ENCODE peak calls at places on chromosomes 3 and 15, in six cellular contexts. Z is Peyer's patch, I is left ventricle myocardium inferior, A is tibial artery, G is heart left ventricle, R is sigmoid colon. V is an unnamed sample.

GRCh38 chr3:176872771-176873209 is 324.5 kb downstream of the TBL1XR1 start:
- DNase-seq in A (no peak), R (no peak), Z (peak; percentile 34), G (no peak), I (no peak), V (no peak)

GRCh38 chr3:117752984-117753717 is 1043.6 kb downstream of the TUSC7 start:
- DNase-seq in Z (no peak), I (no peak), A (no peak), G (no peak), R (no peak), V (no peak)

GRCh38 chr15:32844118-32844711 is 126.4 kb downstream of the GREM1 start:
- DNase-seq in Z (no peak), G (no peak), A (no peak), R (no peak), I (no peak), V (no peak)

GRCh38 chr3:72165337-72165736 is 380.4 kb upstream of the PROK2 start:
- DNase-seq in Z (no peak), A (no peak), R (no peak), I (no peak), G (no peak), V (no peak)

GRCh38 chr15:28106294-28107110 is 7.4 kb upstream of the OCA2 start:
- DNase-seq in Z (no peak), A (no peak), G (no peak), R (peak; percentile 62), I (no peak), V (no peak)

GRCh38 chr15:74432271-74432967 is 1.3 kb downstream of the SEMA7A start:
- DNase-seq in I (no peak), G (no peak), Z (no peak), R (no peak), A (no peak), V (no peak)

GRCh38 chr3:32226875-32227500 is 11.5 kb upstream of the CMTM8 start:
- DNase-seq in R (no peak), I (no peak), A (no peak), G (no peak), Z (no peak), V (no peak)

GRCh38 chr3:171936231-171936841 is 93.2 kb downstream of the TMEM212 start:
- DNase-seq in A (no peak), Z (no peak), I (no peak), G (no peak), R (no peak), V (no peak)

GRCh38 chr3:197205265-197205664 is 93.1 kb downstream of the DLG1 start:
- DNase-seq in Z (no peak), G (no peak), R (no peak), I (no peak), A (no peak), V (no peak)

GRCh38 chr15:57667171-57667924 is 39.2 kb upstream of the POLR2M start:
- DNase-seq in A (no peak), G (no peak), R (no peak), Z (no peak), I (no peak), V (no peak)

GRCh38 chr15:35784745-35785144 is 238.8 kb upstream of the DPH6 start:
- DNase-seq in I (no peak), R (no peak), Z (no peak), A (no peak), G (no peak), V (no peak)

GRCh38 chr3:159762981-159763465 is 225.6 kb upstream of the IL12A start:
- DNase-seq in R (peak; percentile 92), G (peak; percentile 81), I (peak; percentile 65), A (peak; percentile 93), Z (no peak), V (peak; percentile 59)

GRCh38 chr3:51935886-51936755 is 5.6 kb downstream of the RRP9 start:
- DNase-seq in Z (no peak), G (no peak), A (peak; percentile 35), R (peak; percentile 50), I (no peak), V (no peak)

GRCh38 chr15:87816811-87817210 is 439.7 kb downstream of the NTRK3 start:
- DNase-seq in A (no peak), R (no peak), G (no peak), I (no peak), Z (no peak), V (no peak)

DNA sequence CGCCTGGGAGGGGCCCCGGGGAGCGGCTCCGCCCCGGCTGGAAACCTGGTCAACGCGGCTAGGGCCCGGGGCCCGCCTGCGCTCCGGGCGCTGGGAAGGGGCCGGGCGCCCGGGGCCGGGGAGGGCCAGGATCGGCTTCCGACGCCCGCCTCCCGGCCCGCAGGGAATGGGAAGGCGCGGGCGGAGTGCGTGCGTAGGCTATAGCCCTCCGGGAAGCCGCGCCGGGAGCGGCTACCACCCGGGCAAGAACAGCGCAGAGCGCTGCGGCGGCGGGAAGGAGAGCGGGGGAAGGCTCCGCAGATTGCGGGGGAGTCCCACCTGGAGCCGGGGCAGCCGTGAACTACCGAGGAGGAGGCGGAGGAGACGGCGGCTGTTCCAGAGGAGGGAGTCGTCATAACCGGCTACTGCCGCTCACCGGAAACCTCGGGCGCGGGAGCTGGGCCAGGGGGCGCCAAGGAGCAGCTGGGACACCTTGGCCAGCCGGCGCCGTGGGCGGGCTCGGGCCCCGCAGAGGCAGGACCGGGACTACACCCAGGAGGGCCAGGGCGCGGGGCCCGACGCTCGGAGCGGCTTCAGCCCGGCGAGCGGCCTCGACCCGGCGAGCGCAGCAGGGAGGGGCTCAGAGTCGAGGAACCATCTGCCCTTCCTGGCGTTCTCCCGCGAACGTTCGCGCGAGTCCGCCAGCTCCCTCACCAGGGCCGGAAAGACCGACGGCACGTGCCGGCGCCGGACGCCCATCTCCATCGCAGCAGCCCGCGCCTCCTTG is at the start of gene EOGT:
- DNase-seq in R (peak; percentile 94), Z (peak; percentile 83), G (peak; percentile 95), A (peak; percentile 96), I (peak; percentile 92), V (peak; percentile 57)
- H3K4me1 ChIP-seq in R (peaks cover 50% of the 10 kb centered on the region), Z (no peaks in the 10 kb centered on the region), G (peaks cover 28% of the 10 kb centered on the region), A (no peaks in the 10 kb centered on the region), I (peaks cover 52% of the 10 kb centered on the region), V (peaks cover 56% of the 10 kb centered on the region)

DNA sequence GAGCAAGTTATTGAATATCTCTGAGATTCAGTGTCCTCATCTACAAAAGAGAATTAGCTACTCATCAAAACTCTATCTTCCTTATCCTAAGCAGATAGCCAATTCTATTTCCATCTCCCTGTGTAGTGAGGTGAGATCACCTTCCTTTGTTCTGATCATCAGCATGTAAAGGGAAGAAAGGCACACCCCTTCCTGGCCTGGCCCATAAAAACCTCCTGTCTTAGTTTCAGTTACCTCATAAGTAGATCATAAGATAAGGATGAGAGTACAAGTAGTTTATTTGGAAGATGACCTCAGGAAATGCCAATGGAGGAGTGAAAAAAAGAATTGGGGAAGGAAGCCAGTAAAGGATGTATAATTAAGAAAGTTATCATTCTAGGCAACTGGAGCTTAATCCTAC is 114.5 kb upstream of the GADL1 start:
- DNase-seq in A (no peak), G (no peak), Z (no peak), R (no peak), I (no peak), V (no peak)
- H3K4me3 ChIP-seq in A (no peak overlapping the region), G (no peak overlapping the region), Z (no peak overlapping the region), R (no peak overlapping the region), I (no peak overlapping the region), V (no peak overlapping the region)

GRCh38 chr3:114900908-114901307 is 246.2 kb downstream of the ZBTB20 start:
- DNase-seq in I (no peak), A (no peak), R (no peak), Z (no peak), G (no peak), V (no peak)
- H3K27ac ChIP-seq in I (peak overlapping the region; percentile 73), A (peak overlapping the region; percentile 25), R (peak overlapping the region; percentile 59), Z (peak overlapping the region; percentile 44), G (no peak overlapping the region), V (peak overlapping the region; percentile 20)

DNA sequence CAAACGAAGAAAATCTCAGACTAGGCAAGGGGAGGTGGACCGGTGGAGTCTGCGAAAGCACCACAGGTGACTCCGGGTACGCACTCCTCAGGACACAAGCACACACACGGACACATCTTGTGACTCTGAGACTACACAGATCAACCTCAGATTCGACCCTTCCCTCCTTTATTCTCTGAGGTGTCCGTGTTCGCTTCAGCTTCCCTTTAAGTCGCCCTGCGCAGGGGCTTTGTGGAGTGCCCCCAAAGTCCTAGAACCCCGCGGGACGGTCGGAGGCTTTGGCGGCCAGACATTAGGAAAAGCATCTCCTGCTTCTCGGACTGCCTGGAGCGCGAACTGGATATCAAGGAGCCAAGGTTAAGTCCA is 805 bp downstream of the DGKG start:
- DNase-seq in A (no peak), Z (no peak), G (no peak), I (no peak), R (no peak), V (no peak)
- H3K4me1 ChIP-seq in A (no peaks in the 10 kb centered on the region), Z (no peaks in the 10 kb centered on the region), G (peaks cover 30% of the 10 kb centered on the region), I (peaks cover 72% of the 10 kb centered on the region), R (peaks cover 42% of the 10 kb centered on the region), V (peaks cover 63% of the 10 kb centered on the region)

DNA sequence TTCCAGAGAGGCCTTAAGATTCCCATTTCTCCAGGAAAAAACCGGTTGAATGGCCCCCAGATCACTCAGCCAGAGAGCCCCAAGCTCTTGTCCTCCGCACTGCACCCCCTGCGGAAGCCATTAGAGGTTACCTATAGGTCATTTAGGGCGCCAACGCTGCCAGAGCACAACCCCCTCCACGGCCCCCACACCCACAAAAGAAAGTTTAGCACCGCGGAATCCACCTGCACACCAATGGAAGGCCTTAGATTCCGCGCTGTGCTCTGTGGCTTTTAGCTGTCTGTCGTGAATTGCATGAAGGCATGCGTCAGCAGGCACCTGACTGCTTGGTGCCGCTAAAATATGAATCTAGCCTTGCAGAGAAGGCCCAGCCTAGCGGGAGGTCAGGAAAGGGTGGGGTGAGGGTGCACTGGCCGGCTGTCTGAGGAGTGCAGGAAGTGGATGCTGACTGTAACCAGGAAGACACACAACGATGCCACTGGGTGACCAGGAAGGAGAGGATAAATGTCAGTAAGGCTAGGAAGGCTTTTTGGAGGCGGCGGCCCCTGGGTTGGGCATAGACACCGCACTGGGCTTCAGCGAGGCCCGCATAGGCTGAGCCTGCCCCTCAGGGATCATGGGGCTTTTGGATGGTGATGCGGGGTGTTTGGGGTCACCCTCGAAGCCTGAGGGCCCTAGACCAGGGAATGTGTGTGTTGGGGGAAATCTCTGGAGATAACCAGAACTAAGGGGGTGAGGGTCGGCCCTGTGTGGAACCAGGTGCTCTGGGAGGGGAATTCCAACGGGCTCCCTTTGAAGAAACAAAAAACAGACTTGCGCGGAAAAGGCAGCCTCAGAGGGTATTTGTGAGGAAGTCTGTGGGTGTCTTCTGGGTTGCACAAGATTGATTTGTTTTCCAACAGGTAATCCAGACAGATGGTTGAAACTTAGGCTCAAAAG is 964 bp upstream of the NUP210 start:
- DNase-seq in I (no peak), R (no peak), G (no peak), Z (peak; percentile 84), A (no peak), V (no peak)
- H3K4me3 ChIP-seq in I (peak overlapping the region; percentile 68), R (peak overlapping the region; percentile 2), G (peak overlapping the region; percentile 54), Z (peak overlapping the region; percentile 92), A (peak overlapping the region; percentile 55), V (peak overlapping the region; percentile 77)

GRCh38 chr3:124860599-124860998 is 26.6 kb downstream of the ITGB5 start:
- DNase-seq in Z (no peak), I (peak; percentile 48), G (peak; percentile 85), R (peak; percentile 93), A (peak; percentile 87), V (peak; percentile 77)
- H3K27ac ChIP-seq in Z (peak overlapping the region; percentile 46), I (peak overlapping the region; percentile 83), G (peak overlapping the region; percentile 46), R (peak overlapping the region; percentile 55), A (peak overlapping the region; percentile 69), V (peak overlapping the region; percentile 82)